ENCODE peak calls at places on chromosomes 5 and 9, in seven cellular contexts. K is GM23248, S is SK-N-SH, H is MM.1S, U is PC-9, F is GM23338, N is PC-3. B is an unnamed sample.

GRCh38 chr9:111582888-111583287 is 16.6 kb downstream of the PTGR1 start:
- DNase-seq in K (peak; percentile 82), S (no peak), H (no peak), U (no peak), F (no peak), N (peak; percentile 64), B (no peak)

GRCh38 chr5:33755216-33755615 is 136.6 kb downstream of the ADAMTS12 start:
- DNase-seq in K (no peak), S (no peak), H (no peak), U (no peak), F (no peak), N (no peak), B (no peak)

GRCh38 chr5:36422957-36423356 is 121.3 kb upstream of the RANBP3L start:
- DNase-seq in K (peak; percentile 68), S (no peak), H (no peak), U (no peak), F (no peak), N (peak; percentile 87), B (no peak)

GRCh38 chr5:123997354-123998215 is 485.6 kb downstream of the CSNK1G3 start:
- DNase-seq in K (peak; percentile 82), S (peak; percentile 41), H (no peak), U (no peak), F (no peak), N (peak; percentile 57), B (no peak)

GRCh38 chr5:132859889-132860437 is 6.3 kb downstream of the GDF9 start:
- DNase-seq in K (no peak), S (no peak), H (no peak), U (no peak), F (no peak), N (no peak), B (no peak)

GRCh38 chr5:109937951-109938350 is 248.2 kb downstream of the MAN2A1 start:
- DNase-seq in K (no peak), S (no peak), H (no peak), U (no peak), F (no peak), N (no peak), B (no peak)

GRCh38 chr5:74634611-74635286 is 5.8 kb downstream of the ENC1 start:
- DNase-seq in K (no peak), S (no peak), H (no peak), U (no peak), F (no peak), N (no peak), B (no peak)

GRCh38 chr5:145776886-145777285 is 58.3 kb downstream of the PRELID2 start:
- DNase-seq in K (peak; percentile 63), S (no peak), H (no peak), U (no peak), F (no peak), N (peak; percentile 17), B (no peak)

GRCh38 chr5:157820593-157821252 is 38.2 kb downstream of the CLINT1 start:
- DNase-seq in K (peak; percentile 79), S (peak; percentile 19), H (peak; percentile 59), U (no peak), F (peak; percentile 75), N (peak; percentile 78), B (peak; percentile 74)

GRCh38 chr5:172187118-172188032 is 649 bp downstream of the STK10 start:
- DNase-seq in K (peak; percentile 91), S (peak; percentile 71), H (peak; percentile 60), U (peak; percentile 74), F (peak; percentile 68), N (peak; percentile 91), B (peak; percentile 57)

GRCh38 chr9:35716236-35716635 is 15.8 kb downstream of the TLN1 start:
- DNase-seq in K (peak; percentile 34), S (no peak), H (no peak), U (no peak), F (no peak), N (no peak), B (no peak)

GRCh38 chr5:55625603-55625875 is 86.6 kb downstream of the SLC38A9 start:
- DNase-seq in K (no peak), S (no peak), H (no peak), U (no peak), F (peak; percentile 65), N (no peak), B (peak; percentile 32)

GRCh38 chr5:135467051-135467625 is 15.0 kb upstream of the TIFAB start:
- DNase-seq in K (no peak), S (no peak), H (no peak), U (no peak), F (no peak), N (no peak), B (no peak)

GRCh38 chr9:107784235-107784958 is 294.8 kb upstream of the KLF4 start:
- DNase-seq in K (peak; percentile 92), S (no peak), H (no peak), U (peak; percentile 29), F (no peak), N (no peak), B (no peak)

GRCh38 chr5:10728679-10729078 is 32.4 kb downstream of the DAP start:
- DNase-seq in K (no peak), S (no peak), H (no peak), U (no peak), F (no peak), N (no peak), B (no peak)

GRCh38 chr5:67194169-67194568 is 2.4 kb downstream of the CD180 start:
- DNase-seq in K (no peak), S (no peak), H (no peak), U (no peak), F (no peak), N (no peak), B (no peak)

GRCh38 chr5:159894149-159894720 is 22.0 kb upstream of the ADRA1B start:
- DNase-seq in K (no peak), S (no peak), H (no peak), U (no peak), F (no peak), N (no peak), B (no peak)

GRCh38 chr9:28887188-28887884 is 1314.1 kb upstream of the C9orf72 start:
- DNase-seq in K (no peak), S (no peak), H (peak; percentile 39), U (no peak), F (no peak), N (no peak), B (no peak)

GRCh38 chr5:32388429-32389111 is 56.0 kb downstream of the ZFR start:
- DNase-seq in K (peak; percentile 86), S (no peak), H (no peak), U (no peak), F (no peak), N (peak; percentile 7), B (no peak)

GRCh38 chr5:90020575-90021535 is 388.7 kb downstream of the CETN3 start:
- DNase-seq in K (peak; percentile 84), S (no peak), H (peak; percentile 17), U (peak; percentile 3), F (no peak), N (peak; percentile 98), B (no peak)

GRCh38 chr9:100186356-100186755 is 87.3 kb downstream of the INVS start:
- DNase-seq in K (peak; percentile 14), S (no peak), H (no peak), U (no peak), F (no peak), N (no peak), B (no peak)

GRCh38 chr5:66596791-66597757 is 881 bp downstream of the MAST4 start:
- DNase-seq in K (peak; percentile 72), S (peak; percentile 69), H (peak; percentile 31), U (no peak), F (peak; percentile 53), N (no peak), B (peak; percentile 72)

GRCh38 chr9:112169368-112169767 is 5.7 kb downstream of the SUSD1 start:
- DNase-seq in K (no peak), S (no peak), H (no peak), U (peak; percentile 65), F (no peak), N (peak; percentile 38), B (no peak)

GRCh38 chr5:10676224-10676623 is 84.8 kb downstream of the DAP start:
- DNase-seq in K (no peak), S (peak; percentile 72), H (no peak), U (no peak), F (no peak), N (no peak), B (no peak)

GRCh38 chr5:156914371-156914737 is 48.7 kb downstream of the TIMD4 start:
- DNase-seq in K (no peak), S (no peak), H (no peak), U (no peak), F (no peak), N (no peak), B (no peak)

DNA sequence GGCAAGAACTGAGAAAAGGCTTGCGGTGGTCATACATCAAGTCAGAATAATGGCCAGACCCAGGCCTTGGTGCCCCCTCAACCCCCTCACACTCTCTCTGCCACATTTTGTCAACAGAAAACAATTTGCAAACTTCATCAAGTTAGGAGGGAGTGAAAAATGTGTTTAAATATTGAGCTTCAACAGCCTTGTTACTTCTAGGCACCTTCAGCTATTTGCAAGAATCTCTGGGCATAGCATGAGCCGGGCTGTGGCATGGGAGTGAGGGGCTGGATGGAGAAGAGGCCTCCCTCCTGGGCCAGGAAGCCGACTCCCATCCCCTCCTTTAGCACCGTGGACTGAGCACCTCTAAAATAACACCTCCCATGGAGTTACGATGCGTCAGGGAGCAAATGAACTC is 52.2 kb upstream of the GRHPR start:
- DNase-seq in K (no peak), S (no peak), H (no peak), U (no peak), F (no peak), N (no peak), B (no peak)
- H3F3A ChIP-seq in K (no peaks in the 10 kb centered on the region), S (no peaks in the 10 kb centered on the region), H (peaks cover 5% of the 10 kb centered on the region), U (no peaks in the 10 kb centered on the region), F (no peaks in the 10 kb centered on the region), N (no peaks in the 10 kb centered on the region), B (no peaks in the 10 kb centered on the region)

DNA sequence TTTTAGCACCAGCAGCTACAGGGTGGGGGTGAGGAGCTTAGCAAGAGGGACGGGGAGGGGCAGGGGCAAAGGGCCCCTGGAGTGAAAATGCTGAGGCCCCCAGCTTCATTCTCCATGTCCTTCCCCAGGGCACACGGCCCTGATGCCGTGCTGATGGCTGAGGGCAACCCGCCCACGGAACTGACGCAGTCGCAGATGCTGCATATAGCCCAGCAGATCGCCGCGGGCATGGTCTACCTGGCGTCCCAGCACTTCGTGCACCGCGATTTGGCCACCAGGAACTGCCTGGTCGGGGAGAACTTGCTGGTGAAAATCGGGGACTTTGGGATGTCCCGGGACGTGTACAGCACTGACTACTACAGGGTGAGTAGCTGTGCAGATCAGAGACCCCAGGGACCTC is 285.6 kb downstream of the NTRK2 start:
- DNase-seq in K (no peak), S (no peak), H (no peak), U (no peak), F (no peak), N (no peak), B (no peak)
- H4K20me1 ChIP-seq in K (no peaks in the 10 kb centered on the region), S (no peaks in the 10 kb centered on the region), H (no peaks in the 10 kb centered on the region), U (no peaks in the 10 kb centered on the region), F (no peaks in the 10 kb centered on the region), N (no peaks in the 10 kb centered on the region), B (no peaks in the 10 kb centered on the region)

GRCh38 chr9:93059960-93060591 is 1.6 kb downstream of the SUSD3 start:
- DNase-seq in K (no peak), S (no peak), H (no peak), U (no peak), F (peak; percentile 64), N (no peak), B (no peak)
- H3F3A ChIP-seq in K (no peaks in the 10 kb centered on the region), S (no peaks in the 10 kb centered on the region), H (peaks cover 38% of the 10 kb centered on the region), U (no peaks in the 10 kb centered on the region), F (peaks cover 5% of the 10 kb centered on the region), N (no peaks in the 10 kb centered on the region), B (peaks cover 8% of the 10 kb centered on the region)

DNA sequence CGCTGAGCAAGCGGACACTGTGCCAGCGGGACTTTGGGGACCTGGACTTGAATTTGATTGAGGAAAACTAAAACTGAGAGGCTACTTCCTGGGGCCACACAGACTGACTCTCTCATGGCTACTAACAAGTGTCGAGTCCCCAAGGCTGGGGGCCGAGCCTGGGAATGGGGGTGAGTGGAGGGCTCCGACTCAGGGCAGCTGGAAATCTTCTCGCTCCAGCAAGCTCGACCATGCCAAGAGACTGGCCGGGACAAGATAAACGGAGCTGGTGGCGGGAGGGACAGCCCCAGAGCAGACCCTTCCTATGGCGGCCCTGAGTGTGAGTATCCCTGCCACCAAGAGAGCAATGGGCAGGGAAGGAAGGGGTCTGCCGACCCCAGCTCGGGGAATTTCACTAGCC is 5.6 kb upstream of the KDM3B start:
- DNase-seq in K (no peak), S (no peak), H (no peak), U (no peak), F (no peak), N (no peak), B (no peak)
- H4K20me1 ChIP-seq in K (no peaks in the 10 kb centered on the region), S (no peaks in the 10 kb centered on the region), H (no peaks in the 10 kb centered on the region), U (peaks cover 12% of the 10 kb centered on the region), F (peaks cover 7% of the 10 kb centered on the region), N (no peaks in the 10 kb centered on the region), B (peaks cover 19% of the 10 kb centered on the region)